ENCODE peak calls at places on chromosome 13, in five cellular contexts. A is nephron progenitor cell, U is thoracic aorta, E is colonic mucosa, T is cardiac muscle cell. D is an unnamed sample.

GRCh38 chr13:98293570-98294142 is 116.6 kb upstream of the RNF113B start:
- DNase-seq in A (no peak), U (no peak), E (no peak), T (no peak), D (no peak)

GRCh38 chr13:40146586-40147240 is 491.3 kb downstream of the COG6 start:
- DNase-seq in A (no peak), U (no peak), E (no peak), T (no peak), D (no peak)

GRCh38 chr13:73261739-73262216 is 203.0 kb downstream of the KLF5 start:
- DNase-seq in A (no peak), U (no peak), E (no peak), T (no peak), D (no peak)

GRCh38 chr13:24127116-24127631 is 33.3 kb upstream of the SPATA13 start:
- DNase-seq in A (no peak), U (no peak), E (peak), T (no peak), D (no peak)

GRCh38 chr13:102960959-102961358 is 105.3 kb downstream of the SLC10A2 start:
- DNase-seq in A (no peak), U (no peak), E (no peak), T (no peak), D (no peak)

GRCh38 chr13:111505175-111505777 is 184.8 kb downstream of the TEX29 start:
- DNase-seq in A (peak), U (no peak), E (no peak), T (peak), D (no peak)

GRCh38 chr13:30647824-30648521 is 30.3 kb downstream of the USPL1 start:
- DNase-seq in A (no peak), U (no peak), E (no peak), T (no peak), D (no peak)

GRCh38 chr13:96822900-96823299 is 171.4 kb downstream of the OXGR1 start:
- DNase-seq in A (peak), U (no peak), E (peak), T (peak), D (no peak)

GRCh38 chr13:50222569-50223332 is 207.5 kb downstream of the KCNRG start:
- DNase-seq in A (no peak), U (peak), E (peak), T (no peak), D (peak)

GRCh38 chr13:50549221-50549942 is 294.1 kb downstream of the DLEU7 start:
- DNase-seq in A (no peak), U (no peak), E (no peak), T (no peak), D (no peak)

GRCh38 chr13:63408227-63409202 is 1992.9 kb upstream of the PCDH20 start:
- DNase-seq in A (no peak), U (no peak), E (no peak), T (no peak), D (no peak)

GRCh38 chr13:23161176-23161825 is 19.5 kb upstream of the SGCG start:
- DNase-seq in A (no peak), U (no peak), E (no peak), T (no peak), D (no peak)

GRCh38 chr13:28794370-28794769 is 25.8 kb upstream of the MTUS2 start:
- DNase-seq in A (no peak), U (no peak), E (no peak), T (no peak), D (no peak)

GRCh38 chr13:28792992-28793391 is 27.1 kb upstream of the MTUS2 start:
- DNase-seq in A (no peak), U (no peak), E (no peak), T (no peak), D (no peak)

DNA sequence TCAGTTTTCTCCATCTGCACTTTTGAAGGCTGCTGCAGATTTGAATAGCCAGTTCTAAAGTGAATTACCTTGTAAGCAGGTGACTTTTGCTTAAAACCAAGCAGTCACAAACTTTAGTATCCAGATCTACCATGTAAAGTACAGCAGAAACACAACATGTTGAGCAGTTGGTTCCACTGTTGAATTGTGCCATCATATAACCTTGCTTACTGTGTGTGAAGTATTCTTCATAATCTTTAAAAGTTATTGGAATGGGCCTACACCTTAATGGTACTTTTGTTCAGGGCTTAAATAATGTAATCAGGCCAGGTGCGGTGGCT is 23.2 kb upstream of the MTUS2 start:
- DNase-seq in A (no peak), U (no peak), E (no peak), T (no peak), D (no peak)
- TF ChIP-seq CTCF in A (no peak), U (peak), E (no peak), T (no peak), D (no peak)

GRCh38 chr13:51768378-51768921 is 35.5 kb downstream of the DHRS12 start:
- DNase-seq in A (peak), U (no peak), E (no peak), T (peak), D (no peak)

GRCh38 chr13:51765142-51765515 is 38.8 kb downstream of the DHRS12 start:
- DNase-seq in A (no peak), U (no peak), E (no peak), T (no peak), D (no peak)

GRCh38 chr13:51769455-51770127 is 34.4 kb downstream of the DHRS12 start:
- DNase-seq in A (no peak), U (no peak), E (no peak), T (no peak), D (peak)

GRCh38 chr13:51768976-51769375 is 35.0 kb downstream of the DHRS12 start:
- DNase-seq in A (no peak), U (no peak), E (no peak), T (no peak), D (no peak)

GRCh38 chr13:51767100-51767499 is 36.9 kb downstream of the DHRS12 start:
- DNase-seq in A (no peak), U (no peak), E (no peak), T (no peak), D (no peak)
- TF ChIP-seq CTCF in A (no peak), U (no peak), E (no peak), T (no peak), D (no peak)

GRCh38 chr13:78121001-78121400 is 202.4 kb upstream of the EDNRB start:
- DNase-seq in A (no peak), U (no peak), E (no peak), T (no peak), D (no peak)

GRCh38 chr13:78121459-78122348 is 203.1 kb upstream of the EDNRB start:
- DNase-seq in A (peak), U (no peak), E (peak), T (peak), D (peak)
- TF ChIP-seq CTCF in A (peak), U (peak), E (peak), T (peak), D (peak)

GRCh38 chr13:75889427-75889826 is 253.3 kb downstream of the LMO7 start:
- DNase-seq in A (no peak), U (no peak), E (no peak), T (no peak), D (no peak)

GRCh38 chr13:75896271-75896670 is 260.1 kb downstream of the LMO7 start:
- DNase-seq in A (no peak), U (no peak), E (no peak), T (no peak), D (no peak)

GRCh38 chr13:75895168-75895567 is 259.0 kb downstream of the LMO7 start:
- DNase-seq in A (no peak), U (no peak), E (no peak), T (no peak), D (no peak)
- TF ChIP-seq CTCF in A (no peak), U (no peak), E (no peak), T (no peak), D (no peak)

GRCh38 chr13:108220042-108220441 is 1.9 kb downstream of the ABHD13 start:
- DNase-seq in A (no peak), U (no peak), E (peak), T (no peak), D (no peak)

GRCh38 chr13:108213946-108214345 is 1.4 kb downstream of the LIG4 start:
- DNase-seq in A (no peak), U (no peak), E (no peak), T (no peak), D (no peak)

GRCh38 chr13:108215428-108215827 is at the start of gene LIG4:
- DNase-seq in A (peak), U (peak), E (peak), T (peak), D (peak)

GRCh38 chr13:108214511-108215383 is 589 bp downstream of the LIG4 start:
- DNase-seq in A (peak), U (no peak), E (peak), T (peak), D (no peak)

GRCh38 chr13:108218044-108218974 is at the start of gene ABHD13:
- DNase-seq in A (peak), U (peak), E (peak), T (peak), D (peak)
- TF ChIP-seq CTCF in A (no peak), U (peak), E (no peak), T (peak), D (no peak)

GRCh38 chr13:46006688-46007452 is 45.7 kb downstream of the ZC3H13 start:
- DNase-seq in A (no peak), U (no peak), E (no peak), T (no peak), D (no peak)

GRCh38 chr13:46008631-46009030 is 43.9 kb downstream of the ZC3H13 start:
- DNase-seq in A (no peak), U (no peak), E (no peak), T (no peak), D (no peak)

GRCh38 chr13:46015374-46015773 is 37.2 kb downstream of the ZC3H13 start:
- DNase-seq in A (no peak), U (no peak), E (no peak), T (no peak), D (no peak)

GRCh38 chr13:46012404-46012803 is 40.1 kb downstream of the ZC3H13 start:
- DNase-seq in A (no peak), U (no peak), E (no peak), T (no peak), D (no peak)

DNA sequence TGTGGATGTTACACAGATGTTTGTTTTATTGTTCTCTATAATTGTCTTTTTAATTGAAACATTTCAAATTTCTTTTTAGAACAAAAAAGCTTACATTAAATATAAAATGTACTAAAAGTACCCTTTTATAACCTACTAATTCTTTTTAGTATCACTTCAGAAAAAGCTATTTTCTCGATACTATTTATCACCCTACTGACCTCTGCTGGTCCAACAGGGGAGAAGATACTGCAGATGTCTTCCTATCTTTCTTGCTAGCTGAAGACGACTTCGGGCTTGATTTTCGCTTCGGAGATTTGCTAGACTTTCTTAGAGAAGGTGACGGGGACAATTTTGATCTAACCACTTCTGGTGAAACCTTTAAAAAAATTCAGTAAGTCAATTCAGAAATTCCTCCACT is 42.4 kb downstream of the ZC3H13 start:
- DNase-seq in A (no peak), U (no peak), E (no peak), T (no peak), D (no peak)
- TF ChIP-seq CTCF in A (peak), U (no peak), E (no peak), T (peak), D (no peak)

GRCh38 chr13:92175330-92175729 is 776.9 kb downstream of the GPC5 start:
- DNase-seq in A (peak), U (no peak), E (peak), T (peak), D (no peak)
- TF ChIP-seq CTCF in A (peak), U (peak), E (no peak), T (peak), D (no peak)

D was measured in gastrocnemius medialis.